ENCODE peak calls at places on chromosomes 7 and 10, in five cellular contexts. R is activated CD4-positive, alpha-beta T cell treated with anti-CD3 and anti-CD28 coated beads for 48 hours; Z is cerebellum; C is stimulated activated naive CD8-positive, alpha-beta T cell treated with anti-CD3 and anti-CD28 coated beads, Interleukin-15, amount 100 ng/mL, for 72 hours; H is EH. D is an unnamed sample.

GRCh38 chr7:36487756-36488336 is 98.2 kb downstream of the ANLN start:
- DNase-seq in Z (peak; percentile 58), C (peak; percentile 29), H (peak; percentile 58), R (peak; percentile 21), D (peak; percentile 23)

GRCh38 chr10:44009891-44010290 is 361.2 kb upstream of the ZNF32 start:
- DNase-seq in H (no peak), Z (no peak), C (no peak), R (no peak), D (no peak)

GRCh38 chr7:16712916-16713315 is 40.6 kb upstream of the TSPAN13 start:
- DNase-seq in R (peak; percentile 38), Z (no peak), C (no peak), H (peak; percentile 50), D (no peak)

GRCh38 chr7:44279731-44280505 is 45.5 kb downstream of the CAMK2B start:
- DNase-seq in H (no peak), Z (no peak), R (peak; percentile 1), C (no peak), D (no peak)

GRCh38 chr10:47240173-47240572 is 59.8 kb upstream of the GDF10 start:
- DNase-seq in H (no peak), C (no peak), R (no peak), Z (no peak), D (no peak)

GRCh38 chr10:131083915-131084790 is 227.4 kb downstream of the TCERG1L start:
- DNase-seq in Z (no peak), C (no peak), H (no peak), R (no peak), D (no peak)

GRCh38 chr10:48742891-48743845 is 58.5 kb downstream of the WDFY4 start:
- DNase-seq in R (no peak), C (no peak), H (no peak), Z (no peak), D (no peak)

GRCh38 chr10:547591-548081 is 141.8 kb downstream of the DIP2C start:
- DNase-seq in C (no peak), H (peak; percentile 45), R (no peak), Z (no peak), D (no peak)

GRCh38 chr10:132207536-132208488 is 21.1 kb downstream of the DPYSL4 start:
- DNase-seq in H (no peak), C (no peak), R (no peak), Z (no peak), D (no peak)

GRCh38 chr10:5584895-5585516 is 60.2 kb downstream of the CALML3 start:
- DNase-seq in C (no peak), H (peak; percentile 98), R (no peak), Z (no peak), D (peak; percentile 100)

GRCh38 chr10:24333736-24334135 is 124.8 kb downstream of the KIAA1217 start:
- DNase-seq in Z (no peak), R (no peak), H (peak; percentile 77), C (no peak), D (no peak)

GRCh38 chr10:114084225-114084624 is 40.6 kb downstream of the ADRB1 start:
- DNase-seq in C (no peak), H (no peak), R (peak; percentile 23), Z (no peak), D (no peak)

GRCh38 chr10:3790272-3790671 is 5.3 kb upstream of the KLF6 start:
- DNase-seq in C (no peak), R (no peak), H (no peak), Z (no peak), D (peak; percentile 88)

GRCh38 chr7:27917774-27918314 is 177.9 kb downstream of the TAX1BP1 start:
- DNase-seq in R (no peak), Z (no peak), C (no peak), H (peak; percentile 91), D (peak; percentile 69)

GRCh38 chr7:157438121-157439025 is 101.6 kb downstream of the DNAJB6 start:
- DNase-seq in Z (no peak), C (no peak), H (peak; percentile 37), R (no peak), D (no peak)

GRCh38 chr10:116690356-116691078 is 51.8 kb downstream of the HSPA12A start:
- DNase-seq in C (no peak), R (no peak), Z (no peak), H (no peak), D (no peak)

GRCh38 chr10:124911124-124912051 is 30.5 kb upstream of the ZRANB1 start:
- DNase-seq in C (no peak), Z (peak; percentile 63), R (no peak), H (peak; percentile 82), D (no peak)

GRCh38 chr10:58867683-58868082 is 308.8 kb upstream of the PHYHIPL start:
- DNase-seq in H (no peak), Z (no peak), R (no peak), C (no peak), D (no peak)

GRCh38 chr10:91629715-91630549 is 2.9 kb downstream of the PPP1R3C start:
- DNase-seq in R (no peak), Z (no peak), C (no peak), H (no peak), D (no peak)

GRCh38 chr10:79127151-79127961 is 58.6 kb downstream of the ZMIZ1 start:
- DNase-seq in C (no peak), H (peak; percentile 76), Z (no peak), R (no peak), D (no peak)

GRCh38 chr7:81264116-81264515 is 345.3 kb upstream of the SEMA3C start:
- DNase-seq in Z (no peak), C (no peak), R (no peak), H (no peak), D (peak; percentile 67)

GRCh38 chr7:8232999-8233847 is 28.7 kb downstream of the ICA1 start:
- DNase-seq in Z (no peak), H (no peak), R (peak; percentile 15), C (no peak), D (peak; percentile 15)

GRCh38 chr10:43350139-43350538 is 21.3 kb upstream of the FXYD4 start:
- DNase-seq in R (no peak), Z (no peak), C (no peak), H (no peak), D (no peak)

GRCh38 chr10:15172306-15172840 is 3.9 kb upstream of the NMT2 start:
- DNase-seq in H (no peak), R (no peak), Z (no peak), C (no peak), D (peak; percentile 85)

GRCh38 chr7:74625446-74625845 is 32.1 kb upstream of the GTF2I start:
- DNase-seq in R (no peak), H (peak; percentile 56), Z (no peak), C (no peak), D (no peak)

GRCh38 chr10:127824826-127825225 is 67.9 kb downstream of the CLRN3 start:
- DNase-seq in R (no peak), H (no peak), C (no peak), Z (no peak), D (no peak)

GRCh38 chr7:85710960-85711359 is 524.1 kb upstream of the SEMA3D start:
- DNase-seq in R (no peak), H (no peak), C (no peak), Z (no peak), D (no peak)

GRCh38 chr10:80555415-80555814 is 17.7 kb downstream of the SH2D4B start:
- DNase-seq in Z (no peak), R (no peak), H (no peak), C (no peak), D (no peak)

GRCh38 chr7:43878867-43879266 is 9.6 kb upstream of the MRPS24 start:
- DNase-seq in Z (peak; percentile 65), R (no peak), H (peak; percentile 81), C (no peak), D (no peak)

GRCh38 chr7:30842542-30843451 is 68.9 kb upstream of the AQP1 start:
- DNase-seq in C (no peak), Z (peak; percentile 37), R (no peak), H (peak; percentile 26), D (no peak)

GRCh38 chr10:129511758-129512157 is 44.7 kb downstream of the MGMT start:
- DNase-seq in Z (no peak), R (no peak), C (no peak), H (no peak), D (no peak)

GRCh38 chr7:112362796-112363195 is 87.5 kb upstream of the IFRD1 start:
- DNase-seq in H (peak; percentile 6), C (no peak), R (no peak), Z (no peak), D (no peak)

GRCh38 chr7:155792999-155793560 is 19.2 kb downstream of the SHH start:
- DNase-seq in R (no peak), H (no peak), Z (no peak), C (no peak), D (no peak)

GRCh38 chr7:103521917-103522316 is 75.9 kb upstream of the SLC26A5 start:
- DNase-seq in C (no peak), Z (no peak), R (no peak), H (no peak), D (no peak)

GRCh38 chr10:77416327-77417135 is 221.1 kb downstream of the KCNMA1 start:
- DNase-seq in C (no peak), H (peak; percentile 98), R (no peak), Z (no peak), D (peak; percentile 49)

GRCh38 chr10:13631594-13631993 is 44.8 kb downstream of the PRPF18 start:
- DNase-seq in R (no peak), Z (no peak), H (no peak), C (no peak), D (no peak)